ENCODE peak calls at places on chromosomes 5 and 9, in four cellular contexts. X is kidney glomerular epithelial cell, M is neural crest cell, H is pancreas. R is an unnamed sample.

GRCh38 chr5:149392718-149393117 is 13.6 kb upstream of the IL17B start:
- DNase-seq in X (peak), M (no peak), H (no peak), R (no peak)

GRCh38 chr9:92535940-92536850 is at the start of gene ECM2:
- DNase-seq in X (no peak), M (no peak), H (no peak), R (no peak)

GRCh38 chr5:56172225-56172624 is 60.9 kb downstream of the ANKRD55 start:
- DNase-seq in X (peak), M (no peak), H (no peak), R (no peak)

GRCh38 chr5:76427481-76428140 is 24.5 kb downstream of the IQGAP2 start:
- DNase-seq in X (no peak), M (no peak), H (no peak), R (no peak)

GRCh38 chr5:179812997-179813607 is 6.4 kb upstream of the MGAT4B start:
- DNase-seq in X (no peak), M (no peak), H (no peak), R (no peak)

GRCh38 chr5:68894673-68895072 is 199.1 kb upstream of the SLC30A5 start:
- DNase-seq in X (no peak), M (no peak), H (no peak), R (no peak)

GRCh38 chr5:80238778-80239679 is 16.8 kb downstream of the SERINC5 start:
- DNase-seq in X (peak), M (no peak), H (peak), R (peak)

GRCh38 chr9:92035687-92036410 is 79.4 kb downstream of the SPTLC1 start:
- DNase-seq in X (no peak), M (no peak), H (no peak), R (peak)

R was measured in ovary.